ENCODE peak calls at places on chromosomes 13 and 19, in ten cellular contexts. P, R, V, M, A, B, I, W, S and Q are unnamed samples.

GRCh38 chr19:19403373-19403901 is 2.0 kb upstream of the GATAD2A start:
- DNase-seq in W (no peak), V (no peak), R (no peak), B (peak), P (no peak), A (no peak), M (peak), S (no peak), I (no peak), Q (no peak)

GRCh38 chr13:110340812-110341444 is 33.8 kb downstream of the COL4A2 start:
- DNase-seq in R (peak), W (peak), P (peak), A (peak), S (peak), M (peak), I (no peak), B (peak), V (peak), Q (peak)

GRCh38 chr19:18319591-18320135 is 3.2 kb downstream of the LSM4 start:
- DNase-seq in M (no peak), S (no peak), V (no peak), B (no peak), A (peak), W (no peak), R (no peak), P (peak), I (no peak), Q (no peak)

GRCh38 chr13:100673376-100673830 is 1.2 kb downstream of the TMTC4 start:
- DNase-seq in B (no peak), A (peak), W (no peak), V (peak), M (no peak), R (no peak), I (no peak), P (no peak), S (peak), Q (no peak)

GRCh38 chr19:33683881-33684549 is 62.3 kb downstream of the CHST8 start:
- DNase-seq in V (peak), B (peak), S (peak), R (peak), M (peak), I (peak), A (no peak), P (peak), W (no peak), Q (peak)

GRCh38 chr13:97226788-97227627 is 4.9 kb downstream of the MBNL2 start:
- DNase-seq in P (peak), M (no peak), I (no peak), B (no peak), W (no peak), S (peak), A (peak), R (peak), V (no peak), Q (peak)

GRCh38 chr19:21202865-21203494 is 61.1 kb downstream of the ZNF431 start:
- DNase-seq in M (peak), R (no peak), S (peak), W (no peak), B (peak), V (peak), A (no peak), I (peak), P (no peak), Q (peak)

GRCh38 chr19:18932216-18932841 is 8.7 kb downstream of the HOMER3 start:
- DNase-seq in I (peak), P (peak), S (peak), V (peak), M (no peak), R (peak), A (peak), W (peak), B (no peak), Q (peak)

GRCh38 chr13:44786724-44787123 is 202.5 kb downstream of the NUFIP1 start:
- DNase-seq in M (no peak), P (no peak), I (no peak), R (no peak), S (no peak), V (no peak), B (no peak), W (no peak), A (no peak), Q (peak)

GRCh38 chr19:48795855-48796142 is 15.0 kb downstream of the BCAT2 start:
- DNase-seq in I (no peak), R (peak), B (no peak), V (no peak), A (peak), P (peak), W (peak), S (no peak), M (no peak), Q (no peak)

GRCh38 chr13:112174476-112175110 is 107.6 kb downstream of the SOX1 start:
- DNase-seq in A (no peak), W (no peak), S (peak), R (no peak), P (no peak), V (no peak), I (no peak), M (no peak), B (no peak), Q (no peak)

GRCh38 chr13:100274942-100275506 is 186.1 kb downstream of the PCCA start:
- DNase-seq in M (peak), P (no peak), A (no peak), W (no peak), R (no peak), B (peak), V (no peak), I (no peak), S (peak), Q (no peak)

GRCh38 chr19:32287811-32288227 is 57.6 kb upstream of the ZNF507 start:
- DNase-seq in P (peak), A (peak), M (peak), I (peak), S (peak), B (peak), W (peak), R (peak), V (peak), Q (peak)

GRCh38 chr13:112969692-112970338 is 801 bp downstream of the MCF2L start:
- DNase-seq in B (no peak), A (no peak), R (peak), P (no peak), M (no peak), I (no peak), V (no peak), S (no peak), W (no peak), Q (no peak)

GRCh38 chr19:3821156-3821555 is 35.0 kb upstream of the MATK start:
- DNase-seq in V (no peak), P (no peak), S (no peak), R (no peak), M (no peak), W (no peak), A (no peak), B (no peak), I (peak), Q (no peak)

GRCh38 chr13:111339366-111340143 is 19.1 kb downstream of the TEX29 start:
- DNase-seq in W (no peak), A (peak), R (peak), I (no peak), V (no peak), B (no peak), M (no peak), P (no peak), S (peak), Q (no peak)

GRCh38 chr19:31555634-31556215 is 206.5 kb upstream of the TSHZ3 start:
- DNase-seq in R (no peak), P (no peak), B (no peak), V (no peak), M (no peak), I (no peak), W (no peak), A (no peak), S (no peak), Q (no peak)

GRCh38 chr13:44425815-44426078 is 52.1 kb downstream of the SERP2 start:
- DNase-seq in M (no peak), B (no peak), I (no peak), S (no peak), P (no peak), A (no peak), V (no peak), W (no peak), R (no peak), Q (no peak)

GRCh38 chr19:20318616-20319015 is 151.6 kb downstream of the ZNF486 start:
- DNase-seq in W (no peak), V (no peak), S (no peak), R (no peak), A (no peak), I (no peak), P (no peak), B (no peak), M (no peak), Q (no peak)

GRCh38 chr19:51364200-51365106 is 1.7 kb downstream of the ETFB start:
- DNase-seq in R (no peak), I (peak), W (no peak), M (no peak), V (no peak), S (no peak), B (no peak), P (no peak), A (no peak), Q (no peak)

GRCh38 chr13:100543872-100544602 is 44.6 kb downstream of the GGACT start:
- DNase-seq in V (no peak), B (no peak), A (no peak), W (peak), M (no peak), P (no peak), I (no peak), R (no peak), S (peak), Q (no peak)

GRCh38 chr13:33548065-33548464 is 262.5 kb upstream of the STARD13 start:
- DNase-seq in I (no peak), S (no peak), R (no peak), B (no peak), V (no peak), P (no peak), W (no peak), A (no peak), M (no peak), Q (no peak)

GRCh38 chr19:55605637-55606470 is at the start of gene ZNF865:
- DNase-seq in M (peak), W (peak), P (peak), V (peak), B (peak), A (peak), S (peak), I (peak), R (peak), Q (peak)

GRCh38 chr19:55494172-55494761 is 6.0 kb downstream of the SSC5D start:
- DNase-seq in I (no peak), S (no peak), B (peak), V (no peak), M (peak), R (peak), A (no peak), W (no peak), P (no peak), Q (peak)

GRCh38 chr19:5563941-5564612 is 3.7 kb downstream of the TINCR start:
- DNase-seq in V (no peak), A (no peak), P (no peak), I (peak), B (peak), S (no peak), M (no peak), W (no peak), R (no peak), Q (peak)

GRCh38 chr19:5567971-5568407 is 236 bp upstream of the TINCR start:
- DNase-seq in A (no peak), I (no peak), B (no peak), P (peak), R (no peak), V (no peak), W (no peak), M (no peak), S (no peak), Q (no peak)

GRCh38 chr19:5571777-5572176 is 4.0 kb upstream of the TINCR start:
- DNase-seq in I (no peak), M (no peak), S (no peak), A (no peak), R (no peak), B (no peak), P (no peak), V (no peak), W (no peak), Q (no peak)

GRCh38 chr19:5564930-5565329 is 2.8 kb downstream of the TINCR start:
- DNase-seq in P (no peak), A (no peak), I (no peak), B (no peak), V (no peak), S (no peak), W (no peak), R (no peak), M (no peak), Q (no peak)

GRCh38 chr19:5567360-5567970 is at the start of gene TINCR:
- DNase-seq in W (no peak), A (no peak), M (no peak), S (peak), V (peak), R (no peak), P (no peak), I (no peak), B (no peak), Q (no peak)
- H3K4me3 ChIP-seq in W (no peak), A (peak), M (no peak), S (no peak), V (peak), R (peak), P (peak), I (peak), B (peak), Q (no peak)

DNA sequence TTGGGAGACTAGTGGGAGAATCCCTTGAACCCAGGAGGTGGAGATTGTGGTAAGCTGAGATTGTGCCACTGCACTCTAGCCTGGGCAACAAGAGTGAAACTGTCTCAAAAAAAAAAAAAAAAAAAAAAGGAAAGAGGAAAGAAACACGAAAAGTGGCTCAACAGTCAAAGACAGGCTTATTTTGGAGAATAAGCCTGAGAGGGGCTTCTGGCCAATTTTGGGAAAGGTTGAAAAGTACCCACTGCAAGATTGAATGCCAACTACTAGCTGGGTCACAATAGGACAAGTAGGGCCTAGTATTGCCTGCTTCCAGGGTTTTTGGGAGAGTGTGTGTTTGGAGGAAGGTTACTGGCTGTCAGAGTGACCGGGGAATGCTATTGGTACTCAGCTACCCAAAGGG is 17.2 kb downstream of the FBXO17 start:
- DNase-seq in W (no peak), I (no peak), A (no peak), R (no peak), P (no peak), S (no peak), B (no peak), M (no peak), V (no peak), Q (no peak)
- TF ChIP-seq CTCF in W (no peak), I (no peak), A (no peak), R (no peak), P (no peak), S (no peak), B (no peak), M (no peak), V (no peak), Q (no peak)

DNA sequence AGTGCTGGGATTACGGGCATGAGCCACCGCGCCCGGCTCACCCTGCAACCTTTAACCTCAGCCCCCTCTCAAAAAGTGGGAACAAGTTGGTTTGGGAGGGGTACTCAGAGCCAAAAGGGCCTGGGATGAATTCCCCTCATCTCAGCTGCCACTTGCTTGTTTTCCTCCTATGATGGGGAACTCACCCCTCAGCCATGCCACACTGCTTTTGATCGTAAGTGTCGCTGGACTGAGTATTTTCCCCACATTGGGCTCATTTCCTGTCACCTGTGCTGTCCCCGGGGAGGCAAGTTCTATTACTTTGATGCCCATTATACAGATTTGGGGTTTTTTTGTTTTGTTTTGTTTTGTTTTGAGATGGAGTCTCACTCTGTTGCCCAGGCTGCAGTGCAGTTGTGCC is 6.5 kb downstream of the R3HDM4 start:
- DNase-seq in S (no peak), W (no peak), I (no peak), B (no peak), M (no peak), R (no peak), A (no peak), V (no peak), P (no peak), Q (no peak)
- H3K4me3 ChIP-seq in S (no peak), W (no peak), I (no peak), B (no peak), M (no peak), R (no peak), A (no peak), V (no peak), P (no peak), Q (no peak)

GRCh38 chr19:38849746-38850230 is at the start of gene HNRNPL:
- DNase-seq in V (no peak), B (no peak), S (peak), P (peak), R (no peak), M (no peak), I (no peak), W (no peak), A (peak), Q (no peak)
- TF ChIP-seq CTCF in V (peak), B (peak), S (peak), P (peak), R (no peak), M (no peak), I (peak), W (peak), A (peak), Q (peak)

GRCh38 chr19:39247701-39248664 is 673 bp downstream of the IFNL4 start:
- DNase-seq in M (no peak), I (no peak), V (peak), B (no peak), W (no peak), S (peak), A (no peak), P (no peak), R (no peak), Q (peak)

GRCh38 chr19:39251081-39251480 is 2.4 kb upstream of the IFNL4 start:
- DNase-seq in S (no peak), B (no peak), P (no peak), M (no peak), W (no peak), I (no peak), A (no peak), R (no peak), V (no peak), Q (no peak)

GRCh38 chr19:39246951-39247669 is 1.5 kb downstream of the IFNL4 start:
- DNase-seq in A (peak), W (no peak), I (no peak), M (no peak), B (no peak), P (peak), S (peak), R (no peak), V (no peak), Q (no peak)

GRCh38 chr19:39252458-39252857 is 3.8 kb upstream of the IFNL4 start:
- DNase-seq in S (no peak), B (no peak), W (no peak), R (no peak), I (no peak), P (no peak), V (no peak), M (no peak), A (no peak), Q (no peak)

GRCh38 chr19:39248806-39249205 is at the start of gene IFNL4:
- DNase-seq in I (no peak), W (no peak), B (no peak), V (no peak), M (no peak), S (no peak), A (no peak), R (no peak), P (no peak), Q (no peak)
- H3K4me3 ChIP-seq in I (no peak), W (no peak), B (no peak), V (no peak), M (no peak), S (no peak), A (no peak), R (peak), P (no peak), Q (no peak)

DNA sequence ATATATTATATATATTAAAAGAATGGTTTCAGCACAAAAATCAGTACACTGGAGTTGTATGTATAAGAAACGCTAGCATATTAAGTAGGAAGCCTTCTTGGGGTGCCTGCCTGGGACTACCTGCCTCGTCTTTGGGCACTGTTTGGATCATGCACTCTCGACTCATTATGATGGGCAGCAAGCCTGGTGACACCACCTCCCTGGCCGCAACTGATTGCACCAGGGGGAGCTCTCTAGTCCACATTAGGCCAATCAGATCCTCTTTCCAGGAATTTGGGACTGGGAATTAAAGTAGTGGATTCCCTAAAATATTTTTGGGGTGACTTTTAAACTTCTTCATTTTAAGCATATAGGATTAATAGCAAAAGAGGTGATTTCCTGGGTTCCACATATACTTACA is 56.0 kb upstream of the RGCC start:
- DNase-seq in B (no peak), I (no peak), A (no peak), R (no peak), W (no peak), V (no peak), M (no peak), P (no peak), S (peak), Q (no peak)
- TF ChIP-seq CTCF in B (no peak), I (no peak), A (no peak), R (no peak), W (no peak), V (no peak), M (no peak), P (no peak), S (peak), Q (no peak)

GRCh38 chr19:40217921-40218890 is at the start of gene TTC9B:
- DNase-seq in S (peak), W (no peak), B (no peak), M (no peak), P (no peak), I (no peak), V (peak), R (no peak), A (no peak), Q (no peak)
- H3K4me3 ChIP-seq in S (no peak), W (no peak), B (no peak), M (no peak), P (no peak), I (peak), V (no peak), R (no peak), A (no peak), Q (no peak)

GRCh38 chr19:12346896-12347295 is 13.5 kb upstream of the ZNF563 start:
- DNase-seq in V (no peak), B (no peak), A (no peak), W (no peak), S (no peak), M (no peak), R (no peak), I (no peak), P (no peak), Q (no peak)
- TF ChIP-seq CTCF in V (no peak), B (no peak), A (no peak), W (no peak), S (peak), M (no peak), R (no peak), I (no peak), P (no peak), Q (no peak)

GRCh38 chr19:40567750-40568494 is 8.8 kb upstream of the SHKBP1 start:
- DNase-seq in M (no peak), S (peak), I (no peak), A (no peak), W (no peak), P (no peak), B (no peak), V (no peak), R (no peak), Q (no peak)
- H3K4me3 ChIP-seq in M (peak), S (peak), I (peak), A (no peak), W (peak), P (no peak), B (peak), V (peak), R (peak), Q (peak)

GRCh38 chr19:29860492-29860891 is 48.7 kb downstream of the CCNE1 start:
- DNase-seq in P (no peak), S (peak), R (no peak), W (no peak), V (no peak), M (no peak), B (no peak), A (no peak), I (no peak), Q (no peak)

GRCh38 chr19:29858621-29859020 is 46.8 kb downstream of the CCNE1 start:
- DNase-seq in I (no peak), P (no peak), M (no peak), W (no peak), V (no peak), A (no peak), R (peak), S (peak), B (no peak), Q (no peak)

GRCh38 chr19:29866011-29866410 is 54.2 kb downstream of the CCNE1 start:
- DNase-seq in P (no peak), W (no peak), A (no peak), S (peak), V (no peak), M (no peak), R (no peak), I (no peak), B (no peak), Q (no peak)

GRCh38 chr19:29858000-29858596 is 46.3 kb downstream of the CCNE1 start:
- DNase-seq in M (no peak), R (peak), W (no peak), P (peak), S (peak), A (peak), V (peak), I (peak), B (no peak), Q (no peak)

DNA sequence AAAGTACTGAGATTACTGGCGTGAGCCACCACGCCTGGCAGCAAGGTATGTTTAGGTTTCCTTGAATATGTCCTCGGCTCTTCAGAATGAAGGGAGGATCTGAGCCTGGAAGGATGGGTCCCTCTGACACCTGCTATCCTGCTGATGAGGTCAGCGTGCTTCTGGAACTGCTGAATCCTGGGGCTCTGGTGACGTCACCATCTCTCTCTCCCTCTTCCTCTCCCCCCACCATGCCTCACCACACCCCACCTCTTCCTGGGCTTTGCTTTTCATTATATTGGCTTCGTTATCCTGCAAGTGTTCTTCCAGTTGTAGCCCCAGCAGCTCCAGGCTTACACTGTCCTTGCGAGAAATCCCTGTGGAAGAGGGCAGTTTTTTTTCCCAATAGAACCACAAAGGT is 49.8 kb downstream of the CCNE1 start:
- DNase-seq in W (no peak), M (no peak), A (no peak), R (no peak), I (no peak), V (no peak), S (no peak), B (no peak), P (no peak), Q (no peak)
- TF ChIP-seq CTCF in W (no peak), M (no peak), A (no peak), R (no peak), I (no peak), V (no peak), S (no peak), B (no peak), P (no peak), Q (no peak)